ENCODE peak calls at places on chromosomes 3 and 15, in seven cellular contexts. J, X, I, V, N, O and F are unnamed samples.

GRCh38 chr3:157099337-157100078 is 60.4 kb downstream of the CCNL1 start:
- DNase-seq in J (no peak), X (no peak), N (no peak), O (no peak), V (no peak), I (no peak), F (no peak)

GRCh38 chr3:36606871-36607765 is 157.2 kb downstream of the DCLK3 start:
- DNase-seq in X (no peak), V (no peak), I (no peak), J (no peak), N (no peak), O (no peak), F (no peak)

GRCh38 chr3:14336414-14337285 is 65.8 kb upstream of the SLC6A6 start:
- DNase-seq in O (no peak), N (no peak), J (no peak), I (no peak), V (peak), X (no peak), F (no peak)

GRCh38 chr3:11200679-11200952 is 46.3 kb downstream of the HRH1 start:
- DNase-seq in J (no peak), X (no peak), V (no peak), O (peak), N (no peak), I (no peak), F (no peak)

GRCh38 chr15:41512078-41512394 is 1.6 kb downstream of the LTK start:
- DNase-seq in J (no peak), V (peak), N (no peak), O (no peak), X (no peak), I (no peak), F (no peak)

GRCh38 chr3:114879059-114880031 is 267.7 kb downstream of the ZBTB20 start:
- DNase-seq in I (no peak), J (peak), X (peak), O (peak), N (no peak), V (peak), F (peak)

GRCh38 chr3:126252373-126252772 is 72.0 kb upstream of the ALDH1L1 start:
- DNase-seq in I (no peak), X (no peak), N (no peak), J (no peak), O (no peak), V (no peak), F (no peak)

GRCh38 chr15:29844290-29844903 is 22.1 kb upstream of the TJP1 start:
- DNase-seq in I (no peak), V (no peak), J (no peak), O (peak), N (no peak), X (no peak), F (no peak)

GRCh38 chr3:168165390-168166269 is 69.9 kb upstream of the GOLIM4 start:
- DNase-seq in J (peak), O (peak), N (no peak), X (peak), V (peak), I (peak), F (peak)

GRCh38 chr3:139506792-139507191 is 30.5 kb upstream of the RBP2 start:
- DNase-seq in J (no peak), I (no peak), N (no peak), O (no peak), X (no peak), V (no peak), F (no peak)

GRCh38 chr15:67241132-67241855 is 13.2 kb downstream of the AAGAB start:
- DNase-seq in X (no peak), V (no peak), J (no peak), O (no peak), I (no peak), N (no peak), F (peak)

GRCh38 chr15:68639926-68640600 is 61.3 kb downstream of the CORO2B start:
- DNase-seq in X (no peak), N (no peak), J (no peak), V (no peak), O (no peak), I (no peak), F (no peak)